ENCODE peak calls at places on chromosomes 1 and 21, in five cellular contexts. One of them, this sample, is unnamed.

GRCh38 chr1:201476670-201477344 is 7.8 kb upstream of the PHLDA3 start:
- DNase-seq in Karpas-422: no peak
- DNase-seq in GM23338: no peak
- DNase-seq in PC-3: peak; percentile 75
- DNase-seq in SK-N-SH: no peak
- DNase-seq in this sample: no peak

GRCh38 chr21:45954271-45954670 is 27.3 kb upstream of the COL6A1 start:
- DNase-seq in Karpas-422: no peak
- DNase-seq in GM23338: peak; percentile 40
- DNase-seq in PC-3: no peak
- DNase-seq in SK-N-SH: peak; percentile 31
- DNase-seq in this sample: no peak

GRCh38 chr21:41477641-41478318 is 30.2 kb downstream of the TMPRSS2 start:
- DNase-seq in Karpas-422: no peak
- DNase-seq in GM23338: peak; percentile 62
- DNase-seq in PC-3: no peak
- DNase-seq in SK-N-SH: no peak
- DNase-seq in this sample: no peak

GRCh38 chr1:85144351-85144750 is 56.5 kb downstream of the SYDE2 start:
- DNase-seq in Karpas-422: no peak
- DNase-seq in GM23338: peak; percentile 33
- DNase-seq in PC-3: peak; percentile 18
- DNase-seq in SK-N-SH: no peak
- DNase-seq in this sample: no peak

GRCh38 chr21:17387030-17387617 is 125.7 kb upstream of the CXADR start:
- DNase-seq in Karpas-422: peak; percentile 90
- DNase-seq in GM23338: peak; percentile 89
- DNase-seq in PC-3: peak; percentile 84
- DNase-seq in SK-N-SH: peak; percentile 52
- DNase-seq in this sample: peak; percentile 51

GRCh38 chr1:40703316-40703715 is 11.8 kb downstream of the NFYC start:
- DNase-seq in Karpas-422: no peak
- DNase-seq in GM23338: no peak
- DNase-seq in PC-3: peak; percentile 28
- DNase-seq in SK-N-SH: no peak
- DNase-seq in this sample: no peak

GRCh38 chr21:28235169-28235892 is 757.3 kb downstream of the LTN1 start:
- DNase-seq in Karpas-422: peak; percentile 40
- DNase-seq in GM23338: peak; percentile 40
- DNase-seq in PC-3: no peak
- DNase-seq in SK-N-SH: no peak
- DNase-seq in this sample: no peak

GRCh38 chr1:63710776-63711175 is 63.0 kb upstream of the ROR1 start:
- DNase-seq in Karpas-422: no peak
- DNase-seq in GM23338: no peak
- DNase-seq in PC-3: no peak
- DNase-seq in SK-N-SH: no peak
- DNase-seq in this sample: no peak

GRCh38 chr1:150973826-150974579 is 632 bp downstream of the CERS2 start:
- DNase-seq in Karpas-422: peak; percentile 83
- DNase-seq in GM23338: peak; percentile 53
- DNase-seq in PC-3: peak; percentile 54
- DNase-seq in SK-N-SH: peak; percentile 83
- DNase-seq in this sample: no peak

GRCh38 chr1:209802117-209802779 is 3.7 kb downstream of the IRF6 start:
- DNase-seq in Karpas-422: no peak
- DNase-seq in GM23338: no peak
- DNase-seq in PC-3: no peak
- DNase-seq in SK-N-SH: peak; percentile 65
- DNase-seq in this sample: no peak

GRCh38 chr1:33288976-33289857 is 31.7 kb downstream of the A3GALT2 start:
- DNase-seq in Karpas-422: no peak
- DNase-seq in GM23338: no peak
- DNase-seq in PC-3: no peak
- DNase-seq in SK-N-SH: no peak
- DNase-seq in this sample: no peak

GRCh38 chr1:109516872-109517271 is 7.3 kb upstream of the AMIGO1 start:
- DNase-seq in Karpas-422: no peak
- DNase-seq in GM23338: no peak
- DNase-seq in PC-3: no peak
- DNase-seq in SK-N-SH: no peak
- DNase-seq in this sample: no peak

GRCh38 chr1:217681806-217682205 is 50.7 kb downstream of the SPATA17 start:
- DNase-seq in Karpas-422: no peak
- DNase-seq in GM23338: no peak
- DNase-seq in PC-3: peak; percentile 13
- DNase-seq in SK-N-SH: no peak
- DNase-seq in this sample: no peak

DNA sequence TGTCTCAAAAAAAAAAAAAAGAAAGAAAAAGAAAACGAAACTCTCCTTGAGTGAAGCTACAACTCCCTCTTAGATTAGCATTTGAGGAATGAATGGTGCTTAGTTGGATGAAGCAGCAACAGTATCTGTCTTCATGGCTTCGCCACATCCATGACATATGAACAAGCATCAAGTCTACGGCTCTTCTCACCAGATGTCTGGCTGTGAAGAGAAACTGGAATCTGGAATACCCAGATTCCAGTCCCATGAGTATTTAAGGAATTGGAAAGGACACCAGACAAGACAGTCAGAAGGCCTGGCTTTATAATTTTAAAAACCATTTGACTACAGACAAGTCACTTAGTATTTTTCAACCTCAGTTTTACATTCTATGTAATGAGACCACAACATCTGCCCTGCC is 38.0 kb upstream of the TADA1 start:
- DNase-seq in Karpas-422: no peak
- DNase-seq in GM23338: no peak
- DNase-seq in PC-3: peak; percentile 25
- DNase-seq in SK-N-SH: no peak
- DNase-seq in this sample: no peak
- H3K9me2 ChIP-seq in Karpas-422: no peaks in the 10 kb centered on the region
- H3K9me2 ChIP-seq in GM23338: peaks cover 5% of the 10 kb centered on the region
- H3K9me2 ChIP-seq in PC-3: no peaks in the 10 kb centered on the region
- H3K9me2 ChIP-seq in SK-N-SH: no peaks in the 10 kb centered on the region
- H3K9me2 ChIP-seq in this sample: no peaks in the 10 kb centered on the region

DNA sequence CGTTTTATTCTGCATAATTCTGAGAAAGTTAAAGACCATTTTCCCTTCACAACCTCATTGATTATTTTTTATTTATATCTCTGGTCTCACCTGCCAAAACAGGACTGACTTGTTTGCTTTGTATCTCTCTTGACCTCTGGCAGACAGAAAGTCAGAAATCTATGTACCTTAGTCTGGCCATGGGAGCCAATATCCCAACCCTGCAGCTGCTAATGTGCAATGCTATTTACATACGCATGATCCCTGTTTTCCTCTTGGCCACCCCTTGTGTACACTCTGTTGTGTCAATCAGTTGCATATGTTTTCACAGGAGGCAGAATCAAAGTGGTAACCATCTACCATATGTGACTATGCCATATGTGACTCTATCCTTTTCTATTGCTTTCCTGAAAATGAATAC is 688.8 kb downstream of the PLA2G4A start:
- DNase-seq in Karpas-422: no peak
- DNase-seq in GM23338: no peak
- DNase-seq in PC-3: no peak
- DNase-seq in SK-N-SH: no peak
- DNase-seq in this sample: no peak
- H3K9me2 ChIP-seq in Karpas-422: no peaks in the 10 kb centered on the region
- H3K9me2 ChIP-seq in GM23338: no peaks in the 10 kb centered on the region
- H3K9me2 ChIP-seq in PC-3: no peaks in the 10 kb centered on the region
- H3K9me2 ChIP-seq in SK-N-SH: no peaks in the 10 kb centered on the region
- H3K9me2 ChIP-seq in this sample: no peaks in the 10 kb centered on the region

DNA sequence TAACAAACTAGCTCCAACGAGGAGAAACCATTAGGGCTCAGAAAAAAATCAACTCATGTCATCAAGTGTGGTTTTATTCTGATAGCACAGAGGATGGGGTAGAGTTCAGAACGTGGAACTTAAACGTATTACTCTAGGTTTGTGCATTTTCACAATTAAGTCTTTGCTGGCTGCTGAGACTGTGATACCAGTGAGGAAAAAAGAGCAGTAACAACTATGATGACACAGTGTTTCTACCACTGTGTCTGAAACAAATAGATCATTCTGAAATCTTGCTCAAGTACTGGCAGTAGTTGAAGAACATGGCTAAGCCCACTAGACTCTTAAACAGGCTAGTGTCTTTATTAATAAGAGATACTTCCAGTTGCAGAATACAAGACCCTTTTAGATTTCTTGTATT is 31.0 kb downstream of the NUCKS1 start:
- DNase-seq in Karpas-422: no peak
- DNase-seq in GM23338: no peak
- DNase-seq in PC-3: no peak
- DNase-seq in SK-N-SH: no peak
- DNase-seq in this sample: no peak
- H3K9me2 ChIP-seq in Karpas-422: no peaks in the 10 kb centered on the region
- H3K9me2 ChIP-seq in GM23338: no peaks in the 10 kb centered on the region
- H3K9me2 ChIP-seq in PC-3: no peaks in the 10 kb centered on the region
- H3K9me2 ChIP-seq in SK-N-SH: no peaks in the 10 kb centered on the region
- H3K9me2 ChIP-seq in this sample: no peaks in the 10 kb centered on the region

DNA sequence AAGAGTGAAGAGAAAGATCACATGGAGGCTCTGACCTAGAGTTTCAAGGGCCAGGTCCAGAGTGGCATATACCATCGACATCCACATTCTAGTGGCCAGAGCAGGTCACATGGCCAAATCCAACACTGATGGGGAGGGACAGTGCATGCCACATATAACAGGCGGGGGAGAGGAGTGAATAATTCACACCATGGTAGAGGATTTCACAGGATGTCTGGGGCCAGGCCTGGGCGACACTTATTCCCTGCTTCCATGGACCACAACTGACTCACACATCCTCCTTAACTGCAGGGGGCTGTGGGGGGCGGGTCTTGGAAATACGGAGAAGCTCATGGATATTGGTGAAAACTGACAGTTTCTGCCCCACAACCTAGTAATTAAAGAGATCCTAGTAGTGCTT is 43.8 kb downstream of the IGSF21 start:
- DNase-seq in Karpas-422: no peak
- DNase-seq in GM23338: no peak
- DNase-seq in PC-3: no peak
- DNase-seq in SK-N-SH: no peak
- DNase-seq in this sample: no peak
- H3K9me2 ChIP-seq in Karpas-422: no peaks in the 10 kb centered on the region
- H3K9me2 ChIP-seq in GM23338: no peaks in the 10 kb centered on the region
- H3K9me2 ChIP-seq in PC-3: no peaks in the 10 kb centered on the region
- H3K9me2 ChIP-seq in SK-N-SH: no peaks in the 10 kb centered on the region
- H3K9me2 ChIP-seq in this sample: no peaks in the 10 kb centered on the region

GRCh38 chr1:46458190-46458589 is 31.4 kb upstream of the DMBX1 start:
- DNase-seq in Karpas-422: no peak
- DNase-seq in GM23338: no peak
- DNase-seq in PC-3: no peak
- DNase-seq in SK-N-SH: no peak
- DNase-seq in this sample: no peak
- H3K9me2 ChIP-seq in Karpas-422: no peaks in the 10 kb centered on the region
- H3K9me2 ChIP-seq in GM23338: no peaks in the 10 kb centered on the region
- H3K9me2 ChIP-seq in PC-3: no peaks in the 10 kb centered on the region
- H3K9me2 ChIP-seq in SK-N-SH: no peaks in the 10 kb centered on the region
- H3K9me2 ChIP-seq in this sample: no peaks in the 10 kb centered on the region

GRCh38 chr1:160167580-160167979 is 16.2 kb downstream of the ATP1A4 start:
- DNase-seq in Karpas-422: no peak
- DNase-seq in GM23338: peak; percentile 51
- DNase-seq in PC-3: peak; percentile 45
- DNase-seq in SK-N-SH: no peak
- DNase-seq in this sample: no peak

GRCh38 chr1:160166459-160166858 is 15.1 kb downstream of the ATP1A4 start:
- DNase-seq in Karpas-422: no peak
- DNase-seq in GM23338: no peak
- DNase-seq in PC-3: no peak
- DNase-seq in SK-N-SH: no peak
- DNase-seq in this sample: no peak

GRCh38 chr1:160167056-160167455 is 15.7 kb downstream of the ATP1A4 start:
- DNase-seq in Karpas-422: no peak
- DNase-seq in GM23338: no peak
- DNase-seq in PC-3: peak; percentile 72
- DNase-seq in SK-N-SH: no peak
- DNase-seq in this sample: no peak

GRCh38 chr1:160168609-160169369 is 17.4 kb downstream of the ATP1A4 start:
- DNase-seq in Karpas-422: no peak
- DNase-seq in GM23338: peak; percentile 74
- DNase-seq in PC-3: no peak
- DNase-seq in SK-N-SH: no peak
- DNase-seq in this sample: no peak

GRCh38 chr1:160168016-160168415 is 16.6 kb downstream of the ATP1A4 start:
- DNase-seq in Karpas-422: no peak
- DNase-seq in GM23338: no peak
- DNase-seq in PC-3: no peak
- DNase-seq in SK-N-SH: no peak
- DNase-seq in this sample: no peak
- H3K9me2 ChIP-seq in Karpas-422: no peaks in the 10 kb centered on the region
- H3K9me2 ChIP-seq in GM23338: peaks cover 3% of the 10 kb centered on the region
- H3K9me2 ChIP-seq in PC-3: no peaks in the 10 kb centered on the region
- H3K9me2 ChIP-seq in SK-N-SH: no peaks in the 10 kb centered on the region
- H3K9me2 ChIP-seq in this sample: no peaks in the 10 kb centered on the region

DNA sequence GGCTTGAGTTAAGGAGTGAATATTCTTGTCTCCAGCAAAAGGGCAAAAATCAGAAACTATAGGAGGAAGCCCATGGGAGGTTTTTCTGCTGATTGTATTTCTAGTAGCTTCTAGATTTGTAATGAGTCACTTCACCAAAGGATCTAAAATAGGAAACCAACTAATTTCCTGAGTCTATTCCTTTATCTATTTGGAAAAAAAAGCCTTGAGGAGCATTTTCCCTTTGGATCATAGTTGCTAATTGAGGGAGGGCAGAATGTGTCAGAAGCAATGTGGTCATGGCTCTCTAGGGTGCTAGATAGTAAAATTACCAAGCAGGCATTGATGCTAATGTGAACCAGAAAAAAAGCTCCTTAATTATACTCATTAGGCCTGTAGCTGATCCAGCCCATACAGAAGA is at the start of gene OR10R2:
- DNase-seq in Karpas-422: no peak
- DNase-seq in GM23338: no peak
- DNase-seq in PC-3: no peak
- DNase-seq in SK-N-SH: no peak
- DNase-seq in this sample: no peak
- H3K9me2 ChIP-seq in Karpas-422: no peaks in the 10 kb centered on the region
- H3K9me2 ChIP-seq in GM23338: peaks cover 6% of the 10 kb centered on the region
- H3K9me2 ChIP-seq in PC-3: no peaks in the 10 kb centered on the region
- H3K9me2 ChIP-seq in SK-N-SH: no peaks in the 10 kb centered on the region
- H3K9me2 ChIP-seq in this sample: no peaks in the 10 kb centered on the region

GRCh38 chr1:66757740-66758139 is 5.5 kb downstream of the DYNLT5 start:
- DNase-seq in Karpas-422: no peak
- DNase-seq in GM23338: no peak
- DNase-seq in PC-3: no peak
- DNase-seq in SK-N-SH: no peak
- DNase-seq in this sample: no peak
- H3K9me2 ChIP-seq in Karpas-422: no peaks in the 10 kb centered on the region
- H3K9me2 ChIP-seq in GM23338: no peaks in the 10 kb centered on the region
- H3K9me2 ChIP-seq in PC-3: no peaks in the 10 kb centered on the region
- H3K9me2 ChIP-seq in SK-N-SH: no peaks in the 10 kb centered on the region
- H3K9me2 ChIP-seq in this sample: no peaks in the 10 kb centered on the region